ENCODE peak calls at places on chromosomes 7 and 10, in four cellular contexts. T is esophagus muscularis mucosa; D is stimulated activated CD8-positive, alpha-beta memory T cell treated with anti-CD3 and anti-CD28 coated beads, Interleukin-7, amount 100 ng/mL, for 1 hour; X is A549. P is an unnamed sample.

GRCh38 chr7:100886142-100886935 is 3.2 kb downstream of the UFSP1 start:
- DNase-seq in T (no peak), D (no peak), X (no peak), P (no peak)

GRCh38 chr7:99008921-99009530 is 130.7 kb downstream of the TRRAP start:
- DNase-seq in D (no peak), X (no peak), T (no peak), P (no peak)

GRCh38 chr10:17349717-17350116 is 104.7 kb downstream of the ST8SIA6 start:
- DNase-seq in T (no peak), X (no peak), D (no peak), P (no peak)

GRCh38 chr7:142391191-142391992 is 133.5 kb upstream of the PRSS58 start:
- DNase-seq in T (no peak), D (no peak), X (no peak), P (no peak)

GRCh38 chr7:95204618-95205017 is 119.7 kb downstream of the PON1 start:
- DNase-seq in T (no peak), X (no peak), D (no peak), P (no peak)

GRCh38 chr7:134888141-134888740 is 98.1 kb upstream of the AGBL3 start:
- DNase-seq in X (no peak), T (peak; percentile 57), D (no peak), P (no peak)

GRCh38 chr10:2246747-2247146 is 509.4 kb upstream of the ADARB2 start:
- DNase-seq in X (no peak), D (no peak), T (no peak), P (no peak)

GRCh38 chr7:116495737-116496136 is 3.8 kb upstream of the CAV2 start:
- DNase-seq in T (no peak), X (peak; percentile 66), D (no peak), P (no peak)

GRCh38 chr7:103573479-103574058 is 127.6 kb upstream of the SLC26A5 start:
- DNase-seq in T (no peak), D (no peak), X (peak; percentile 29), P (no peak)

GRCh38 chr7:34471844-34472243 is 186.2 kb upstream of the NPSR1 start:
- DNase-seq in X (no peak), T (no peak), D (no peak), P (no peak)